ENCODE peak calls at places on chromosome 16, in seven cellular contexts. H, K, E, G, J, N and M are unnamed samples.

GRCh38 chr16:65746941-65747340 is 619.5 kb upstream of the CDH5 start:
- DNase-seq in N (no peak), E (no peak), G (no peak), J (no peak), K (no peak), H (no peak), M (no peak)

GRCh38 chr16:21666772-21667171 is 3.0 kb downstream of the OTOA start:
- DNase-seq in G (no peak), H (no peak), E (no peak), N (no peak), J (no peak), K (no peak), M (no peak)

GRCh38 chr16:85205747-85206471 is 93.6 kb upstream of the CIBAR2 start:
- DNase-seq in K (no peak), E (no peak), H (peak), N (no peak), J (no peak), G (peak), M (no peak)

GRCh38 chr16:49428808-49429207 is 55.2 kb downstream of the C16orf78 start:
- DNase-seq in K (no peak), H (no peak), J (no peak), N (no peak), E (no peak), G (no peak), M (no peak)

GRCh38 chr16:48014349-48015135 is 141.3 kb downstream of the ABCC12 start:
- DNase-seq in H (peak), G (no peak), K (peak), J (no peak), E (no peak), N (no peak), M (no peak)

GRCh38 chr16:50881331-50881830 is 139.5 kb downstream of the CYLD start:
- DNase-seq in E (no peak), K (no peak), N (no peak), J (no peak), H (no peak), G (no peak), M (no peak)

GRCh38 chr16:24255446-24256352 is at the start of gene CACNG3:
- DNase-seq in J (peak), E (peak), G (peak), K (no peak), H (no peak), N (no peak), M (peak)

GRCh38 chr16:51390877-51391276 is 239.8 kb upstream of the SALL1 start:
- DNase-seq in K (no peak), J (no peak), H (no peak), G (no peak), E (no peak), N (no peak), M (no peak)

GRCh38 chr16:72952404-72953301 is 95.3 kb downstream of the ZFHX3 start:
- DNase-seq in N (no peak), H (peak), E (no peak), G (peak), K (peak), J (no peak), M (no peak)

GRCh38 chr16:67431805-67432476 is 1.0 kb downstream of the HSD11B2 start:
- DNase-seq in E (no peak), N (no peak), G (no peak), H (no peak), J (no peak), K (no peak), M (peak)

GRCh38 chr16:769934-770333 is 9.4 kb downstream of the MSLN start:
- DNase-seq in N (no peak), E (no peak), K (no peak), H (no peak), J (no peak), G (no peak), M (no peak)

GRCh38 chr16:29719063-29719462 is 26.7 kb downstream of the C16orf54 start:
- DNase-seq in N (no peak), E (no peak), J (no peak), G (no peak), H (no peak), K (no peak), M (no peak)

GRCh38 chr16:54242199-54242598 is 44.4 kb downstream of the IRX3 start:
- DNase-seq in G (no peak), N (no peak), J (no peak), E (no peak), K (no peak), H (no peak), M (no peak)

GRCh38 chr16:10280262-10281170 is 98.3 kb upstream of the GRIN2A start:
- DNase-seq in E (no peak), H (no peak), N (no peak), K (no peak), J (no peak), G (no peak), M (no peak)

GRCh38 chr16:58026139-58026704 is 668 bp downstream of the MMP15 start:
- DNase-seq in J (no peak), H (peak), N (no peak), G (peak), E (no peak), K (no peak), M (peak)

GRCh38 chr16:73864868-73865267 is 431.7 kb upstream of the PSMD7 start:
- DNase-seq in G (no peak), H (no peak), K (no peak), J (no peak), E (no peak), N (no peak), M (no peak)

GRCh38 chr16:30602595-30603277 is 7.5 kb downstream of the ZNF689 start:
- DNase-seq in N (no peak), E (peak), H (peak), G (peak), K (no peak), J (no peak), M (no peak)

GRCh38 chr16:9256196-9256595 is 164.8 kb downstream of the HAPSTR1 start:
- DNase-seq in E (peak), H (no peak), K (no peak), N (no peak), G (no peak), J (no peak), M (peak)

GRCh38 chr16:23330161-23330560 is 28.1 kb downstream of the SCNN1B start:
- DNase-seq in K (no peak), H (no peak), E (no peak), J (no peak), G (no peak), N (no peak), M (no peak)

GRCh38 chr16:67873435-67874146 is 739 bp downstream of the EDC4 start:
- DNase-seq in H (peak), G (peak), K (no peak), J (no peak), N (no peak), E (no peak), M (no peak)

GRCh38 chr16:52912565-52913173 is 140.0 kb downstream of the CHD9NB start:
- DNase-seq in K (peak), J (no peak), N (peak), H (peak), G (peak), E (no peak), M (peak)

GRCh38 chr16:4420703-4421102 is 4.3 kb upstream of the CORO7 start:
- DNase-seq in H (no peak), N (no peak), K (no peak), J (no peak), E (no peak), G (no peak), M (no peak)

GRCh38 chr16:66026931-66027330 is 339.6 kb upstream of the CDH5 start:
- DNase-seq in K (no peak), J (no peak), H (no peak), E (no peak), G (no peak), N (no peak), M (no peak)

GRCh38 chr16:648786-649589 is at the start of gene WDR90:
- DNase-seq in J (peak), E (peak), G (peak), H (peak), N (peak), K (peak), M (peak)